ENCODE peak calls at places on chromosome 13, in eight cellular contexts. V, F, I, T, U, X, Y and J are unnamed samples.
A peak's percentile ranks its signal among the peaks of the same experiment; 100 is the strongest.

GRCh38 chr13:24747248-24748151 is 16.5 kb upstream of the RNF17 start:
- DNase-seq in V (no peak), F (no peak), I (no peak), T (no peak), U (no peak), X (no peak), Y (no peak), J (peak; percentile 13)

GRCh38 chr13:24684600-24684998 is 4.4 kb downstream of the ATP12A start:
- DNase-seq in V (no peak), F (no peak), I (no peak), T (peak; percentile 33), U (no peak), X (no peak), Y (no peak), J (peak; percentile 40)

GRCh38 chr13:88751994-88752393 is 1080.8 kb downstream of the SLITRK5 start:
- DNase-seq in V (no peak), F (no peak), I (no peak), T (no peak), U (no peak), X (no peak), Y (no peak), J (no peak)

GRCh38 chr13:25330541-25330940 is 29.1 kb downstream of the NUP58 start:
- DNase-seq in V (no peak), F (peak; percentile 8), I (no peak), T (peak; percentile 40), U (no peak), X (no peak), Y (no peak), J (no peak)

GRCh38 chr13:94433055-94433947 is 46.2 kb downstream of the DCT start:
- DNase-seq in V (no peak), F (no peak), I (no peak), T (no peak), U (no peak), X (no peak), Y (no peak), J (no peak)

GRCh38 chr13:28739376-28739775 is 20.6 kb upstream of the SLC46A3 start:
- DNase-seq in V (no peak), F (no peak), I (no peak), T (no peak), U (no peak), X (no peak), Y (no peak), J (no peak)

GRCh38 chr13:28479005-28479404 is 15.9 kb downstream of the FLT1 start:
- DNase-seq in V (no peak), F (no peak), I (no peak), T (no peak), U (no peak), X (no peak), Y (no peak), J (no peak)

GRCh38 chr13:92719868-92720267 is 506.7 kb upstream of the GPC6 start:
- DNase-seq in V (no peak), F (no peak), I (no peak), T (no peak), U (no peak), X (no peak), Y (no peak), J (peak; percentile 14)

GRCh38 chr13:98080280-98080679 is 62.6 kb upstream of the FARP1 start:
- DNase-seq in V (no peak), F (no peak), I (no peak), T (no peak), U (no peak), X (no peak), Y (no peak), J (no peak)

GRCh38 chr13:51175639-51176038 is 46.6 kb upstream of the FAM124A start:
- DNase-seq in V (no peak), F (no peak), I (no peak), T (no peak), U (no peak), X (no peak), Y (no peak), J (no peak)
- H3K4me3 ChIP-seq in V (no peak overlapping the region), F (no peak overlapping the region), I (no peak overlapping the region), T (no peak overlapping the region), U (no peak overlapping the region), X (no peak overlapping the region), Y (no peak overlapping the region), J (no peak overlapping the region)

GRCh38 chr13:41568990-41569387 is 111.6 kb downstream of the RGCC start:
- DNase-seq in V (no peak), F (no peak), I (no peak), T (peak; percentile 79), U (no peak), X (no peak), Y (no peak), J (peak; percentile 85)
- TF ChIP-seq CTCF in V (no peak), F (no peak), I (no peak), T (no peak), U (no peak), X (no peak), Y (no peak), J (no peak)

GRCh38 chr13:21318891-21319532 is 140.1 kb downstream of the ZDHHC20 start:
- DNase-seq in V (no peak), F (no peak), I (no peak), T (no peak), U (no peak), X (no peak), Y (no peak), J (no peak)
- H3K4me3 ChIP-seq in V (no peak overlapping the region), F (no peak overlapping the region), I (no peak overlapping the region), T (no peak overlapping the region), U (peak overlapping the region; percentile 27), X (no peak overlapping the region), Y (no peak overlapping the region), J (peak overlapping the region; percentile 21)

GRCh38 chr13:36736119-36736726 is 62.4 kb downstream of the SERTM1 start:
- DNase-seq in V (no peak), F (peak; percentile 48), I (peak; percentile 32), T (peak; percentile 67), U (peak; percentile 16), X (peak; percentile 14), Y (peak; percentile 8), J (peak; percentile 72)
- TF ChIP-seq CTCF in V (peak; percentile 61), F (peak; percentile 65), I (peak; percentile 53), T (peak; percentile 70), U (peak; percentile 83), X (peak; percentile 42), Y (peak; percentile 51), J (peak; percentile 57)

GRCh38 chr13:73288596-73288995 is 229.8 kb downstream of the KLF5 start:
- DNase-seq in V (no peak), F (no peak), I (no peak), T (no peak), U (no peak), X (no peak), Y (no peak), J (no peak)

GRCh38 chr13:73290844-73291243 is 232.0 kb downstream of the KLF5 start:
- DNase-seq in V (no peak), F (no peak), I (no peak), T (no peak), U (no peak), X (no peak), Y (no peak), J (no peak)

GRCh38 chr13:73287871-73288270 is 229.1 kb downstream of the KLF5 start:
- DNase-seq in V (no peak), F (no peak), I (no peak), T (no peak), U (no peak), X (no peak), Y (no peak), J (no peak)

GRCh38 chr13:73293902-73294523 is 235.2 kb downstream of the KLF5 start:
- DNase-seq in V (no peak), F (no peak), I (no peak), T (no peak), U (no peak), X (no peak), Y (no peak), J (no peak)

DNA sequence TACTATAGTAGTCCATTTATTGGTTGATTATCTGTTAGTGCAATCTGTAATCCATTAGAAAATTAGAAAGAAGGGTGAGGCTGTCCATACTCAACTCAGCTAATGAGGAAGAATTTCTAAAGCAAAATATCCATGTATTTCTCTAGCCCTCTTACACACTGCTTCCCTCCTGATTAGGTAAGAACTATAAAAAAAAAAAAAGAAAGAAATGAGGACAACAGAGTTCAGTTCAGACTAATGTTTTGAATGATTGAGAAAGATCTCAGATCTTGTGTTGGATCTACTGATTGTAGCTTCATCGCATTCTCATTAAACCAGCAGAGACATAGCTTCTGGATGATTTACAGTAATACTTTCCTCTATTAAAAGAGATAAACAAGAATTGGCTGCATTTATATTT is 233.3 kb downstream of the KLF5 start:
- DNase-seq in V (no peak), F (no peak), I (no peak), T (no peak), U (no peak), X (no peak), Y (no peak), J (no peak)
- H3K4me3 ChIP-seq in V (no peak overlapping the region), F (no peak overlapping the region), I (no peak overlapping the region), T (no peak overlapping the region), U (no peak overlapping the region), X (no peak overlapping the region), Y (no peak overlapping the region), J (no peak overlapping the region)

GRCh38 chr13:63206431-63206830 is 1790.8 kb upstream of the PCDH20 start:
- DNase-seq in V (no peak), F (no peak), I (no peak), T (no peak), U (no peak), X (no peak), Y (no peak), J (peak; percentile 35)

GRCh38 chr13:63198076-63198475 is 1782.4 kb upstream of the PCDH20 start:
- DNase-seq in V (no peak), F (no peak), I (no peak), T (peak; percentile 31), U (no peak), X (no peak), Y (no peak), J (no peak)

DNA sequence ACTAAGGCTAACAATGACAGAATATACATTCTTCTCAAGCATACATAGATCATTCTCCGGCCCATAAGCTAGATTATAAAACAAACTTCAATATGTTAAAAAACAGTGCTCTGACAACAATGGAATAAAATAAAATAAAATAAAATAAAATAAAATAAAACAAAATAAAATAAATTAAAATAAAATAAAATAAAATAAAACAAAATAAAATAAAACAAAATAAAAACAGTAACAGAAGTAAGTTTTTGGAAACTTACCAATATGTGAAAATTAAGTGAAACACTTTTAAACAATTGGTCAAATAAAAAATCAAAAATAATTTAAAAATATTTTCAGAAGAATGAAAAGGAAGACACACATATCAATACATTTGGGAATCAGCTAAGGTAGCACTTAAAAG is 1785.8 kb upstream of the PCDH20 start:
- DNase-seq in V (no peak), F (no peak), I (no peak), T (no peak), U (no peak), X (no peak), Y (no peak), J (no peak)
- TF ChIP-seq CTCF in V (no peak), F (no peak), I (no peak), T (no peak), U (no peak), X (no peak), Y (no peak), J (no peak)